ENCODE peak calls at places on chromosomes 12 and 14, in five cellular contexts. R is aorta, T is PC-3, J is cardiac muscle cell, S is stomach. Q is an unnamed sample.

GRCh38 chr12:111993290-111994150 is 19.4 kb downstream of the TMEM116 start:
- DNase-seq in R (no peak), S (no peak), T (no peak), J (no peak), Q (no peak)

GRCh38 chr14:67240978-67241415 is 238 bp upstream of the PALS1 start:
- DNase-seq in T (peak), R (peak), J (peak), S (peak), Q (peak)

GRCh38 chr12:65642006-65642695 is 182.1 kb upstream of the HMGA2 start:
- DNase-seq in R (no peak), T (no peak), J (no peak), S (no peak), Q (no peak)

GRCh38 chr12:75660107-75660530 is 148.7 kb upstream of the KRR1 start:
- DNase-seq in R (no peak), T (peak), J (no peak), S (no peak), Q (no peak)

GRCh38 chr12:70180140-70180539 is 63.1 kb upstream of the CNOT2 start:
- DNase-seq in S (no peak), J (no peak), R (no peak), T (no peak), Q (no peak)

GRCh38 chr12:116194935-116195431 is 82.5 kb downstream of the MED13L start:
- DNase-seq in R (no peak), T (no peak), S (no peak), J (no peak), Q (no peak)

GRCh38 chr12:120399531-120399930 is 30.6 kb upstream of the MSI1 start:
- DNase-seq in S (no peak), J (peak), R (no peak), T (peak), Q (no peak)

GRCh38 chr12:122872815-122873361 is 23.0 kb downstream of the VPS37B start:
- DNase-seq in R (peak), J (no peak), S (peak), T (no peak), Q (peak)

GRCh38 chr14:90388437-90388836 is 8.4 kb upstream of the CALM1 start:
- DNase-seq in S (peak), R (no peak), J (peak), T (peak), Q (no peak)

GRCh38 chr14:36069535-36069900 is 107.0 kb downstream of the PTCSC3 start:
- DNase-seq in S (peak), R (no peak), J (peak), T (peak), Q (no peak)

GRCh38 chr12:92493816-92494215 is 209.0 kb upstream of the PLEKHG7 start:
- DNase-seq in T (no peak), S (no peak), J (no peak), R (no peak), Q (no peak)

GRCh38 chr14:72104011-72104613 is 171.9 kb downstream of the RGS6 start:
- DNase-seq in R (no peak), S (no peak), J (no peak), T (peak), Q (no peak)

GRCh38 chr14:30252800-30253425 is 306.0 kb upstream of the G2E3 start:
- DNase-seq in S (no peak), T (no peak), J (no peak), R (no peak), Q (no peak)

GRCh38 chr12:81520064-81520945 is 238.8 kb downstream of the PPFIA2 start:
- DNase-seq in J (no peak), T (no peak), S (no peak), R (no peak), Q (no peak)

GRCh38 chr14:76882646-76883045 is 56.4 kb downstream of the LRRC74A start:
- DNase-seq in R (no peak), S (no peak), J (no peak), T (no peak), Q (no peak)

GRCh38 chr14:92466068-92466458 is 47.5 kb upstream of the RIN3 start:
- DNase-seq in R (no peak), S (no peak), T (no peak), J (no peak), Q (no peak)

GRCh38 chr12:106239241-106239950 is 8.4 kb downstream of the CKAP4 start:
- DNase-seq in T (no peak), S (no peak), R (no peak), J (no peak), Q (no peak)

GRCh38 chr14:105414456-105415371 is 4.9 kb upstream of the MTA1 start:
- DNase-seq in S (peak), T (peak), R (peak), J (peak), Q (peak)

GRCh38 chr14:92475451-92476187 is 38.0 kb upstream of the RIN3 start:
- DNase-seq in T (no peak), J (peak), R (peak), S (no peak), Q (peak)

GRCh38 chr14:68678471-68678870 is 114.4 kb downstream of the ZFP36L1 start:
- DNase-seq in T (no peak), R (no peak), S (no peak), J (no peak), Q (peak)

GRCh38 chr12:1930816-1931597 is 12.6 kb upstream of the CACNA2D4 start:
- DNase-seq in S (peak), T (no peak), R (no peak), J (no peak), Q (peak)

GRCh38 chr12:132397152-132397933 is 68.0 kb upstream of the GALNT9 start:
- DNase-seq in R (no peak), J (no peak), S (no peak), T (no peak), Q (no peak)

GRCh38 chr14:90624228-90624627 is 192.0 kb downstream of the TTC7B start:
- DNase-seq in J (no peak), R (no peak), T (peak), S (no peak), Q (peak)

GRCh38 chr12:9134981-9135628 is 19.4 kb upstream of the A2M start:
- DNase-seq in S (no peak), R (no peak), T (peak), J (no peak), Q (peak)

GRCh38 chr14:38755036-38755435 is 348.0 kb downstream of the SEC23A start:
- DNase-seq in J (peak), T (no peak), R (no peak), S (no peak), Q (no peak)

GRCh38 chr12:111730420-111730819 is 36.3 kb upstream of the ALDH2 start:
- DNase-seq in J (no peak), R (no peak), T (no peak), S (no peak), Q (no peak)

GRCh38 chr12:32895688-32896437 is 714 bp downstream of the PKP2 start:
- DNase-seq in T (peak), J (peak), S (peak), R (no peak), Q (no peak)

GRCh38 chr14:52067873-52068740 is 752 bp downstream of the NID2 start:
- DNase-seq in R (peak), J (peak), S (no peak), T (peak), Q (peak)

GRCh38 chr14:52061380-52061779 is 7.5 kb downstream of the NID2 start:
- DNase-seq in S (no peak), R (no peak), J (peak), T (no peak), Q (no peak)

GRCh38 chr12:54404061-54405004 is 14.7 kb downstream of the ITGA5 start:
- DNase-seq in J (peak), R (no peak), S (peak), T (peak), Q (no peak)

GRCh38 chr12:10341892-10342509 is 34.3 kb downstream of the KLRD1 start:
- DNase-seq in R (no peak), S (no peak), T (no peak), J (no peak), Q (no peak)

GRCh38 chr12:110661337-110661972 is 27.5 kb downstream of the HVCN1 start:
- DNase-seq in J (no peak), T (no peak), R (no peak), S (peak), Q (peak)

GRCh38 chr12:32907166-32907565 is 10.6 kb upstream of the PKP2 start:
- DNase-seq in R (no peak), J (no peak), S (no peak), T (no peak), Q (no peak)

GRCh38 chr14:36096090-36096489 is 80.4 kb downstream of the PTCSC3 start:
- DNase-seq in J (no peak), S (no peak), T (peak), R (no peak), Q (no peak)

GRCh38 chr14:67237591-67237990 is 3.6 kb upstream of the PALS1 start:
- DNase-seq in R (no peak), T (peak), J (no peak), S (no peak), Q (no peak)

GRCh38 chr14:69424139-69424923 is 25.8 kb downstream of the SLC39A9 start:
- DNase-seq in S (no peak), J (no peak), R (no peak), T (peak), Q (no peak)

GRCh38 chr14:104688505-104688754 is 988 bp upstream of the INF2 start:
- DNase-seq in J (no peak), T (no peak), S (no peak), R (no peak), Q (no peak)

GRCh38 chr12:7289743-7290142 is 14.1 kb upstream of the ACSM4 start:
- DNase-seq in J (no peak), S (no peak), R (no peak), T (peak), Q (no peak)

GRCh38 chr14:70706177-70706576 is 64.5 kb downstream of the TTC9 start:
- DNase-seq in T (no peak), S (no peak), J (no peak), R (no peak), Q (no peak)

GRCh38 chr12:58557156-58557555 is 363.1 kb downstream of the LRIG3 start:
- DNase-seq in J (peak), S (no peak), R (no peak), T (peak), Q (no peak)

GRCh38 chr14:54683882-54684794 is 117.2 kb downstream of the SAMD4A start:
- DNase-seq in J (peak), R (peak), S (no peak), T (peak), Q (no peak)
- H3K27ac ChIP-seq in J (peak), R (peak), S (peak), T (peak), Q (no peak)

GRCh38 chr12:12350868-12351463 is 924 bp upstream of the MANSC1 start:
- DNase-seq in T (peak), J (peak), R (no peak), S (no peak), Q (no peak)
- H3K4me3 ChIP-seq in T (peak), J (no peak), R (no peak), S (peak), Q (peak)

GRCh38 chr14:94562019-94562418 is 777 bp downstream of the SERPINA4 start:
- DNase-seq in S (no peak), T (no peak), R (no peak), J (no peak), Q (peak)
- H3K27ac ChIP-seq in S (no peak), T (no peak), R (no peak), J (no peak), Q (no peak)

GRCh38 chr12:21942377-21942703 is 1.1 kb upstream of the ABCC9 start:
- DNase-seq in S (no peak), R (no peak), T (no peak), J (no peak), Q (no peak)
- H3K4me3 ChIP-seq in S (peak), R (no peak), T (no peak), J (peak), Q (peak)

GRCh38 chr12:27561535-27562350 is 37.7 kb downstream of the PPFIBP1 start:
- DNase-seq in R (no peak), T (no peak), J (no peak), S (no peak), Q (no peak)
- H3K27ac ChIP-seq in R (no peak), T (no peak), J (no peak), S (no peak), Q (no peak)

DNA sequence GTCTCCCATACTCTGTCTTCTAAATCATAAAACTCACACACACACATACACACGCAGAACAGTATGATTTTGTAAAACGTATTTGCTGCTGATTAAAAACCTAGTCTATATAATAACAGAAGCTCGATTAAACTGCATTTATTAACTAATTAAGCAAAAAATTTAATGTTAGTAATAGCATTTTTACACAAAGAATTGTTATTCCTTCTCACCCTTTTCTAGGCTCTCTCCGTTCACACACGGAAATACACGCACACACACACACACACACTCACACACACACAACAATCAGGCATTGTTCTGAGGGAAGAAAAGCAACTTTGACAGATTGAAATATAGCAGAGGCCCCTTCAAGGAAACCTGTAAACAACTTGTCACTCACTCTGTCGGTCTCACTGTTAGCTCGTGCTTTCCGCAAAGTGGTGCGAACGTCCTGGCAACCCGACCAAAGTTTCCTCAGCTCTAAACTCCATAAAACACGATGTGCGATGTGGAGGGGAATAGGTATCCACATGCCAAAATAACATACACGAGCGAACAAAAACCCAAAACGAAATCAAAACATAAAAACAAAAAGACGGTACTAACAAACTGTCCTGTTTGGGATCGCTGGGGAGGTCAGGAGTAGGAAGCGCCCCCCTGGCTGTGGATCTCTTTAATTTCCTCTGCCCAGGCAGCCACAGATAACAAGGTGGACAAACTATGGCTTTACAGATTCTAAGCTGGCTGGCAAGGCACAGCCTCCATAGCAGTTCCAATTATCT is 723 bp upstream of the SOX5 start:
- DNase-seq in T (no peak), S (no peak), J (peak), R (no peak), Q (peak)
- H3K4me3 ChIP-seq in T (no peak), S (peak), J (peak), R (peak), Q (peak)

GRCh38 chr14:21072781-21073339 is 2.8 kb downstream of the ARHGEF40 start:
- DNase-seq in J (no peak), T (no peak), S (peak), R (no peak), Q (no peak)

GRCh38 chr14:21073921-21074320 is 3.8 kb downstream of the ARHGEF40 start:
- DNase-seq in S (no peak), T (no peak), J (no peak), R (no peak), Q (no peak)

GRCh38 chr14:21070610-21071224 is 613 bp downstream of the ARHGEF40 start:
- DNase-seq in J (peak), S (no peak), T (no peak), R (peak), Q (no peak)

GRCh38 chr14:21071225-21072041 is 1.3 kb downstream of the ARHGEF40 start:
- DNase-seq in J (peak), R (peak), S (peak), T (peak), Q (peak)

DNA sequence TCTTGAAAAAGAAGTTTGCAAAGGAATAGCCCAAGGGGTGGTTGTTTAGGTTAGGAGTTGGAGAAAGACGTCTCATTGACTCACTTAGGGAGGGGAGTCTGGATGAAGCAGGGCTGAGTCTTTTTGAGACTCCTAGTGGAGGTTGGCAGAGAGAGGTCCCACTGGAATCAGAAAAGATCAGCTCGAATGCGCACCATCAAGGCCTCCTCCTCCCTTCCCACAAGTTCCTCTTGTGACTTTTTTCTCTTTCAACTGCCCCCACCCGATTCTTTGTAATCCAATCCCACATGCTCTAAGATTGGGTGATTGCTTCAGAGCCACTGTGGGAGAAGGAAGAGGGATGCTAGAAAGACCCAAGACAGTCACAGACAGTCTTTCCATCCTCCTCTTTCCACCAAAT is 2.0 kb downstream of the ARHGEF40 start:
- DNase-seq in T (no peak), S (no peak), R (no peak), J (peak), Q (no peak)
- H3K27ac ChIP-seq in T (no peak), S (peak), R (peak), J (no peak), Q (peak)

GRCh38 chr12:48286665-48287064 is 64.1 kb downstream of the ZNF641 start:
- DNase-seq in R (no peak), T (peak), J (peak), S (no peak), Q (no peak)

GRCh38 chr12:48281811-48282210 is 68.9 kb downstream of the ZNF641 start:
- DNase-seq in R (no peak), T (peak), J (no peak), S (no peak), Q (no peak)

GRCh38 chr12:48280572-48280971 is 70.1 kb downstream of the ZNF641 start:
- DNase-seq in S (no peak), R (no peak), J (no peak), T (no peak), Q (no peak)

GRCh38 chr12:48288387-48289268 is 62.1 kb downstream of the ZNF641 start:
- DNase-seq in R (no peak), J (no peak), S (no peak), T (peak), Q (no peak)

GRCh38 chr12:48285751-48286650 is 64.7 kb downstream of the ZNF641 start:
- DNase-seq in T (peak), J (no peak), S (no peak), R (no peak), Q (no peak)
- H3K4me3 ChIP-seq in T (no peak), J (no peak), S (no peak), R (no peak), Q (no peak)

Q was measured in upper lobe of right lung.